ENCODE peak calls at places on chromosomes 2 and 18, in eight cellular contexts. J is keratinocyte, A is A549, R is breast epithelium, S is astrocyte of the spinal cord, O is suprapubic skin, I is mammary epithelial cell, N is fibroblast of pulmonary artery. B is an unnamed sample.

GRCh38 chr2:63845866-63846265 is 4.2 kb downstream of the UGP2 start:
- DNase-seq in S (no peak), N (no peak), J (no peak), O (no peak), A (no peak), I (no peak), R (no peak), B (no peak)

GRCh38 chr2:216385478-216385877 is 13.2 kb upstream of the MARCHF4 start:
- DNase-seq in I (no peak), R (no peak), N (no peak), S (no peak), A (no peak), O (no peak), J (no peak), B (no peak)

GRCh38 chr2:241885701-241886643 is 16.4 kb downstream of the RTP5 start:
- DNase-seq in R (no peak), S (no peak), I (no peak), O (no peak), N (no peak), J (no peak), A (no peak), B (no peak)

GRCh38 chr18:71209944-71210343 is 921.1 kb downstream of the SOCS6 start:
- DNase-seq in O (no peak), R (no peak), A (no peak), N (peak; percentile 44), S (peak; percentile 29), I (no peak), J (no peak), B (no peak)

GRCh38 chr2:149164296-149164695 is 125.8 kb downstream of the LYPD6B start:
- DNase-seq in O (no peak), S (no peak), N (no peak), I (peak; percentile 71), J (peak; percentile 23), R (no peak), A (no peak), B (no peak)

GRCh38 chr2:108586631-108587030 is 52.4 kb downstream of the LIMS1 start:
- DNase-seq in N (no peak), I (no peak), A (no peak), R (no peak), S (no peak), J (no peak), O (no peak), B (no peak)

GRCh38 chr2:239308696-239309397 is 92.0 kb downstream of the HDAC4 start:
- DNase-seq in R (no peak), A (no peak), N (peak; percentile 57), J (no peak), O (peak; percentile 74), I (no peak), S (peak; percentile 59), B (peak; percentile 46)

GRCh38 chr2:138373993-138374408 is 127.6 kb upstream of the SPOPL start:
- DNase-seq in I (peak; percentile 17), R (no peak), J (no peak), N (peak; percentile 74), S (peak; percentile 50), O (no peak), A (peak; percentile 10), B (no peak)

GRCh38 chr2:148044322-148044721 is 23.4 kb downstream of the MBD5 start:
- DNase-seq in N (no peak), I (peak; percentile 64), S (no peak), O (no peak), J (no peak), R (no peak), A (peak; percentile 5), B (no peak)

GRCh38 chr2:190409616-190410015 is 1.5 kb downstream of the MFSD6 start:
- DNase-seq in I (no peak), S (no peak), O (no peak), R (no peak), N (no peak), J (no peak), A (no peak), B (no peak)

GRCh38 chr2:178478102-178478441 is 328 bp downstream of the FKBP7 start:
- DNase-seq in A (no peak), I (peak; percentile 14), R (no peak), N (peak; percentile 32), O (no peak), J (no peak), S (no peak), B (no peak)

GRCh38 chr2:105324732-105325131 is 4.8 kb downstream of the TGFBRAP1 start:
- DNase-seq in J (peak; percentile 53), A (no peak), S (peak; percentile 72), N (peak; percentile 71), R (peak; percentile 53), I (peak; percentile 85), O (no peak), B (no peak)

GRCh38 chr2:53600835-53601234 is 166.8 kb upstream of the CHAC2 start:
- DNase-seq in I (peak; percentile 31), A (no peak), N (no peak), O (no peak), R (no peak), S (peak; percentile 80), J (no peak), B (no peak)

GRCh38 chr18:80238651-80239260 is 8.6 kb downstream of the PARD6G start:
- DNase-seq in O (no peak), N (no peak), I (no peak), A (no peak), S (no peak), R (no peak), J (no peak), B (no peak)

DNA sequence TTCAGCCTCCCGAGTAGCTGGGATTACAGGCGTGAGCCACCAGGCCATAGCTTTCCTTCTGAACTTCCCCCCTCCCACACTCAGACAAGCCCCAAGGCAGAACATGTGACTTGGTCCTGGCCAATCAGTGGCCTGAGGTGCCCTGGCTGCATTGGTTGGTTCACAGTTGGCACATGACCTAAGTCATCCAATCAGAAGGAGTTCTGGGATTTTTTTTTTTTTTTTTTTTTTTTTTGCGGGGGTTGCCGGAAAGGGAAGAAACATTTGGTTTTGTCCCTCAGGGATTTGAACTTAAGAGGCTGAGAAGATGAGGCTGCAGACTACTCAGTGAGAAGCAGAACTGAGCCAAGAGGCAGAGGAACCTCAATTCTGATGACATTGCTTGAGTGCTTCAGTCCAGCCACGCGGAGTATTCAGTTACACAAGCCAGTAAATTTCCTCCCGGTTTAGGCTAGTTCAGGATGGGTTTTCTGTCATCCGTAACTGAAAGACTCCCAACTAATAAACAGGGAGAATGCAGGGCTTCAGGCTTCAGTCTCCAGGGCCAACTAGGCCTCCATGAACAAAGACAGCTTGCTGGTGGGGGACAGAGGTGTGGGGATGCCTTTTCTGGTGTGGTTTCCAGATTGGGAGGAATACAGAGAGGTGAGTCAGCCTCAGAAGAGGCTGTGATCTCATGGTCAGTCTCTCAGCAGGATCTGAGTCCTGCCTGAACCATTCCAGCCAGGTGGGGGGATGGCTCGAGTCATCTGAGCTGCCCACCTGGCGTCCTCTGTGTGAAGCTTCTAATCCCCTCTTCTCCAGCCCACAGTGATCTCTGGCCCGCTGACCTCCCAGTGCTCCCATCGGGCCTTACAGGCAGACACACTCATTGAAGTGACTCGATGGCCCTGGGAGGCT is 9.2 kb downstream of the PTMA start:
- DNase-seq in S (peak; percentile 59), N (peak; percentile 57), J (no peak), R (no peak), A (peak; percentile 58), I (peak; percentile 47), O (no peak), B (no peak)
- H3K4me3 ChIP-seq in S (no peak overlapping the region), N (no peak overlapping the region), J (no peak overlapping the region), R (no peak overlapping the region), A (no peak overlapping the region), I (no peak overlapping the region), O (no peak overlapping the region), B (no peak overlapping the region)

GRCh38 chr2:19353721-19354050 is 4.7 kb downstream of the OSR1 start:
- DNase-seq in N (no peak), R (no peak), O (no peak), S (no peak), I (no peak), A (no peak), J (no peak), B (no peak)
- H3K4me3 ChIP-seq in N (no peak overlapping the region), R (peak overlapping the region; percentile 80), O (no peak overlapping the region), S (no peak overlapping the region), I (no peak overlapping the region), A (no peak overlapping the region), J (no peak overlapping the region), B (no peak overlapping the region)

DNA sequence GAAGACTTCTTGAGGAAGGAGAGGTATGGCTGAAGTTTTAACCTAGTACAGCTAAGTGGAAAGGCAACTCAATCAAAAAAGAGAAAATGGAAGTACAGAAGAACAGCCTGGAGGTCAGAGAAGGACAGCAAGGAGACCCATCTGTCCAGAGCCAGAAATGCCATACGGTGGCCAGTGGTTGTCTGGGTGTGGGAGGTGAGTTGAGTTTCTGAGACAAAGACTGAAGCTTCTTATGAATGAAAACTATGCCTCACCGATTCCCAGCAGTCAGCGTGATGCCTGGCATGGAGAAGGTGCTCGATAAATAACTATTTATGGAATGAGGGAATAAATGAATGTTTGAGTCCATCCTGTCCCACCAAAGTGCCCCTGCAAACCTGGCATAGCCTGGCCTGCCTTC is 98.8 kb downstream of the MRO start:
- DNase-seq in N (no peak), O (no peak), S (no peak), R (no peak), J (no peak), I (no peak), A (no peak), B (no peak)
- H3K4me3 ChIP-seq in N (no peak overlapping the region), O (no peak overlapping the region), S (no peak overlapping the region), R (no peak overlapping the region), J (no peak overlapping the region), I (no peak overlapping the region), A (no peak overlapping the region), B (no peak overlapping the region)

GRCh38 chr18:23504720-23505119 is 1.4 kb downstream of the RMC1 start:
- DNase-seq in N (no peak), S (no peak), A (no peak), R (no peak), J (no peak), I (no peak), O (no peak), B (no peak)
- H3K4me3 ChIP-seq in N (peak overlapping the region; percentile 83), S (no peak overlapping the region), A (peak overlapping the region; percentile 71), R (peak overlapping the region; percentile 97), J (peak overlapping the region; percentile 87), I (no peak overlapping the region), O (peak overlapping the region; percentile 74), B (peak overlapping the region; percentile 71)

GRCh38 chr2:25253153-25253617 is 84.8 kb upstream of the POMC start:
- DNase-seq in J (no peak), N (no peak), S (no peak), R (no peak), I (no peak), A (no peak), O (no peak), B (no peak)
- H3K4me3 ChIP-seq in J (no peak overlapping the region), N (no peak overlapping the region), S (peak overlapping the region; percentile 33), R (peak overlapping the region; percentile 90), I (no peak overlapping the region), A (no peak overlapping the region), O (peak overlapping the region; percentile 67), B (peak overlapping the region; percentile 63)

B was measured in upper lobe of left lung.